ENCODE peak calls at places on chromosome 3, in four cellular contexts. T is HepG2, H is GM12878, X is K562. B is an unnamed sample.

GRCh38 chr3:177561365-177561764 is 364.1 kb upstream of the TBL1XR1 start:
- DNase-seq in H (no peak), T (no peak), X (no peak), B (no peak)

GRCh38 chr3:72334681-72335457 is 513.4 kb downstream of the SHQ1 start:
- DNase-seq in X (no peak), T (no peak), H (no peak), B (no peak)

GRCh38 chr3:110413807-110414748 is 657.5 kb upstream of the NECTIN3 start:
- DNase-seq in X (no peak), H (no peak), T (no peak), B (no peak)

GRCh38 chr3:76321615-76322014 is 536.3 kb upstream of the ZNF717 start:
- DNase-seq in X (no peak), H (no peak), T (no peak), B (no peak)

GRCh38 chr3:28039829-28040228 is 201.6 kb upstream of the CMC1 start:
- DNase-seq in T (no peak), X (no peak), H (no peak), B (no peak)

GRCh38 chr3:134340362-134340997 is 33.8 kb downstream of the AMOTL2 start:
- DNase-seq in T (no peak), X (no peak), H (no peak), B (no peak)

GRCh38 chr3:105806361-105806760 is 62.5 kb downstream of the CBLB start:
- DNase-seq in T (peak), X (peak), H (no peak), B (peak)

GRCh38 chr3:35291837-35292236 is 347.5 kb upstream of the ARPP21 start:
- DNase-seq in T (no peak), H (no peak), X (no peak), B (no peak)

GRCh38 chr3:186432189-186432588 is 70.2 kb upstream of the DGKG start:
- DNase-seq in X (no peak), H (no peak), T (no peak), B (no peak)

GRCh38 chr3:146223401-146224373 is 27.2 kb downstream of the PLSCR4 start:
- DNase-seq in T (peak), X (no peak), H (no peak), B (peak)

GRCh38 chr3:106215047-106215446 is 346.2 kb upstream of the CBLB start:
- DNase-seq in H (no peak), X (no peak), T (no peak), B (no peak)

GRCh38 chr3:161556533-161556932 is 59.9 kb downstream of the OTOL1 start:
- DNase-seq in T (no peak), X (no peak), H (no peak), B (no peak)

GRCh38 chr3:183490211-183490601 is 61.8 kb upstream of the MCF2L2 start:
- DNase-seq in X (no peak), H (no peak), T (no peak), B (no peak)

GRCh38 chr3:106826861-106827311 is 550.4 kb upstream of the CCDC54 start:
- DNase-seq in X (no peak), T (no peak), H (no peak), B (no peak)

GRCh38 chr3:48268381-48268935 is 27.6 kb downstream of the ZNF589 start:
- DNase-seq in X (no peak), H (peak), T (no peak), B (no peak)

GRCh38 chr3:45057557-45057956 is 31.5 kb downstream of the CLEC3B start:
- DNase-seq in H (no peak), X (no peak), T (no peak), B (no peak)

GRCh38 chr3:182704926-182705325 is 88.4 kb upstream of the ATP11B start:
- DNase-seq in X (no peak), T (no peak), H (no peak), B (no peak)

GRCh38 chr3:55467099-55467498 is 20.0 kb downstream of the WNT5A start:
- DNase-seq in X (no peak), H (no peak), T (no peak), B (no peak)

GRCh38 chr3:182300266-182300665 is 493.0 kb upstream of the ATP11B start:
- DNase-seq in X (no peak), T (no peak), H (no peak), B (no peak)

GRCh38 chr3:51686512-51687215 is 15.6 kb downstream of the TEX264 start:
- DNase-seq in T (no peak), X (peak), H (peak), B (no peak)

GRCh38 chr3:160941885-160942494 is 163.2 kb downstream of the B3GALNT1 start:
- DNase-seq in T (peak), H (peak), X (peak), B (peak)

GRCh38 chr3:122893754-122894668 is 99.1 kb downstream of the SLC49A4 start:
- DNase-seq in X (no peak), T (peak), H (no peak), B (no peak)

DNA sequence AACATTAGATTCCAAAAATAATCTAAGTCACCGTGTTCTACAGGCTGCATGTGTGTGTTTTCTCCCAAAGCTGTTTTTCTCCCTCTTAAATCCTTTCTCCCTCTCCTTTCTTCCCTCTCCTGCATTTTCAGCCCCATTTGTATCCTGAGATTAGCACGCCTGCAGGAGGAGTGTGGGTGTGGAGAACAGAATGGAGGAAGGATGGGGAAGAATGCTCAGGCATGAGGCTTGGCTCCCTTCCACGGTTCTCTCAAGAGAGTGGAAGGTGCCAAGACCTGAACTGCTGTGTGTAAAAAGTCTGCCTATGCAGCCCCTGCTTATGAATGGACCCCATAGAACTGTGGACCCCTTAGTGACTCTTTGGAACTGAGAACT is 285.6 kb upstream of the ROPN1 start:
- DNase-seq in H (no peak), T (no peak), X (no peak), B (no peak)
- TF ChIP-seq SMC3 in H (no peak), T (no peak), X (no peak), B (no peak)

GRCh38 chr3:33803252-33803651 is 4.8 kb downstream of the PDCD6IP start:
- DNase-seq in T (no peak), X (no peak), H (no peak), B (no peak)

GRCh38 chr3:33799202-33799551 is 747 bp downstream of the PDCD6IP start:
- DNase-seq in H (no peak), X (no peak), T (no peak), B (no peak)

GRCh38 chr3:33796137-33796536 is 2.3 kb upstream of the PDCD6IP start:
- DNase-seq in H (no peak), X (no peak), T (no peak), B (no peak)

GRCh38 chr3:33798418-33799201 is at the start of gene PDCD6IP:
- DNase-seq in H (peak), T (peak), X (peak), B (peak)

DNA sequence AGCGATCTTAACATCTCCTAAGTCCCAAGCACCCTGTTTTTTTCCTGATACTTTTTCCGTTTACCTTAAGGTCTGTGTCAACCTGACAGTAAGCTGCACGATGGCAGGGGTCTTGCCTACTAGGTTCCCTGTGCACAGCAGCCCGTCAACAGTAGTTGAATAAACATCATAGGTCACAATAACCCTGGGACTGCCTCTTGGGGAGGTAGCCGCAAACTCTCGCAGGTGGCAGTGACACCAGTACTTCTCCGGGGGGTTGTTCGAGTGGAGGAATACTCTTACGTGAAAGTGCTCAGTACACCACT is 365 bp upstream of the PDCD6IP start:
- DNase-seq in X (no peak), T (no peak), H (no peak), B (no peak)
- TF ChIP-seq MYC in X (no peak), T (no peak), H (no peak), B (no peak)

GRCh38 chr3:66144792-66145733 is 75.7 kb upstream of the SLC25A26 start:
- DNase-seq in H (no peak), X (no peak), T (no peak), B (no peak)
- TF ChIP-seq SMC3 in H (no peak), X (no peak), T (no peak), B (no peak)

DNA sequence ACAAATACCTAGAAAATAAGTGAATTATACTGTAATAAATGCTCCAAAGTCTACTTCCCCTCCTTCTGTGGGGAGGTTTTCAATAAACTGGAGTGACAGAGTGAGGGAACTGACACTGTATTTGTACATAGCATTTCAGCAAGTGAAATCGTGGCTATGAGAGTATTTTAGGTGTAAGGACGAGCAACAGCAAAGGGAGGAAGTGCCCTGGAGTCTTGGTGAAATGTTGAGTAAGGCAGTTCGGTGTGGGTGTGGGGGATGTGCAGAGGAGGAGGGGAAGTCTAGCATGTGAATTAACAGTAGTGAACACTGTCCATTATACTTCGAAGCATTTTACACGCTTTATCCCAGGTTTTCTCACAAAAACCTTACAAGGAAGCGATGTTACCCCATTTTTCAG is 18.1 kb upstream of the P2RY13 start:
- DNase-seq in X (no peak), H (no peak), T (no peak), B (no peak)
- TF ChIP-seq MYC in X (no peak), H (no peak), T (no peak), B (no peak)

B was measured in A549.